ENCODE peak calls at places on chromosomes 2 and 18, in seven cellular contexts. One of them, this sample, is unnamed.

GRCh38 chr2:39483530-39483929 is 46.4 kb upstream of the MAP4K3 start:
- DNase-seq in SK-N-SH: no peak
- DNase-seq in HepG2: no peak
- DNase-seq in A549: no peak
- DNase-seq in IMR-90: peak; percentile 15
- DNase-seq in K562: no peak
- DNase-seq in H1: no peak
- DNase-seq in this sample: no peak

GRCh38 chr2:120520929-120521912 is 175.3 kb downstream of the INHBB start:
- DNase-seq in HepG2: peak; percentile 60
- DNase-seq in K562: peak; percentile 67
- DNase-seq in IMR-90: peak; percentile 26
- DNase-seq in SK-N-SH: peak; percentile 65
- DNase-seq in H1: peak; percentile 89
- DNase-seq in A549: peak; percentile 64
- DNase-seq in this sample: no peak

GRCh38 chr2:218465987-218466633 is 47.2 kb downstream of the VIL1 start:
- DNase-seq in K562: no peak
- DNase-seq in SK-N-SH: peak; percentile 32
- DNase-seq in H1: no peak
- DNase-seq in A549: peak; percentile 23
- DNase-seq in IMR-90: peak; percentile 36
- DNase-seq in HepG2: peak; percentile 34
- DNase-seq in this sample: no peak

GRCh38 chr2:160042054-160042453 is 20.4 kb downstream of the PLA2R1 start:
- DNase-seq in H1: no peak
- DNase-seq in K562: no peak
- DNase-seq in IMR-90: no peak
- DNase-seq in A549: no peak
- DNase-seq in HepG2: no peak
- DNase-seq in SK-N-SH: no peak
- DNase-seq in this sample: no peak

GRCh38 chr2:41720702-41721344 is 327.0 kb upstream of the PKDCC start:
- DNase-seq in K562: no peak
- DNase-seq in IMR-90: peak; percentile 35
- DNase-seq in HepG2: no peak
- DNase-seq in A549: no peak
- DNase-seq in H1: no peak
- DNase-seq in SK-N-SH: no peak
- DNase-seq in this sample: no peak

GRCh38 chr2:20015482-20016083 is 3.1 kb upstream of the MATN3 start:
- DNase-seq in SK-N-SH: peak; percentile 80
- DNase-seq in A549: peak; percentile 70
- DNase-seq in K562: peak; percentile 38
- DNase-seq in HepG2: peak; percentile 75
- DNase-seq in IMR-90: peak; percentile 65
- DNase-seq in H1: no peak
- DNase-seq in this sample: peak; percentile 7

GRCh38 chr2:121197369-121198091 is 87.5 kb downstream of the TFCP2L1 start:
- DNase-seq in H1: no peak
- DNase-seq in HepG2: no peak
- DNase-seq in SK-N-SH: no peak
- DNase-seq in K562: no peak
- DNase-seq in IMR-90: peak; percentile 35
- DNase-seq in A549: peak; percentile 23
- DNase-seq in this sample: no peak

GRCh38 chr18:52339891-52340371 is at the start of gene DCC:
- DNase-seq in HepG2: peak; percentile 2
- DNase-seq in IMR-90: peak; percentile 45
- DNase-seq in H1: peak; percentile 72
- DNase-seq in K562: no peak
- DNase-seq in SK-N-SH: peak; percentile 68
- DNase-seq in A549: peak; percentile 77
- DNase-seq in this sample: no peak

GRCh38 chr2:184449760-184450159 is 148.6 kb upstream of the ZNF804A start:
- DNase-seq in K562: no peak
- DNase-seq in IMR-90: no peak
- DNase-seq in H1: no peak
- DNase-seq in SK-N-SH: no peak
- DNase-seq in A549: no peak
- DNase-seq in HepG2: no peak
- DNase-seq in this sample: no peak

GRCh38 chr2:69489793-69490192 is 52.6 kb upstream of the NFU1 start:
- DNase-seq in SK-N-SH: no peak
- DNase-seq in K562: no peak
- DNase-seq in A549: no peak
- DNase-seq in IMR-90: peak; percentile 31
- DNase-seq in HepG2: no peak
- DNase-seq in H1: no peak
- DNase-seq in this sample: no peak

GRCh38 chr2:37417321-37417720 is 72.9 kb downstream of the QPCT start:
- DNase-seq in H1: no peak
- DNase-seq in HepG2: no peak
- DNase-seq in A549: no peak
- DNase-seq in SK-N-SH: no peak
- DNase-seq in K562: no peak
- DNase-seq in IMR-90: peak; percentile 81
- DNase-seq in this sample: no peak

GRCh38 chr2:126831234-126832005 is 67.3 kb upstream of the TEX51 start:
- DNase-seq in H1: no peak
- DNase-seq in K562: no peak
- DNase-seq in SK-N-SH: no peak
- DNase-seq in A549: no peak
- DNase-seq in HepG2: no peak
- DNase-seq in IMR-90: peak; percentile 4
- DNase-seq in this sample: no peak

GRCh38 chr2:240917684-240918257 is 11.6 kb downstream of the CROCC2 start:
- DNase-seq in IMR-90: no peak
- DNase-seq in A549: no peak
- DNase-seq in K562: no peak
- DNase-seq in HepG2: no peak
- DNase-seq in SK-N-SH: peak; percentile 73
- DNase-seq in H1: peak; percentile 45
- DNase-seq in this sample: no peak

GRCh38 chr2:79982445-79982844 is 322.1 kb downstream of the LRRTM1 start:
- DNase-seq in SK-N-SH: no peak
- DNase-seq in IMR-90: no peak
- DNase-seq in K562: peak; percentile 36
- DNase-seq in H1: peak; percentile 73
- DNase-seq in HepG2: peak; percentile 18
- DNase-seq in A549: peak; percentile 12
- DNase-seq in this sample: no peak

GRCh38 chr2:158413581-158413980 is 43.0 kb downstream of the CCDC148 start:
- DNase-seq in SK-N-SH: peak; percentile 9
- DNase-seq in A549: no peak
- DNase-seq in HepG2: no peak
- DNase-seq in H1: no peak
- DNase-seq in K562: no peak
- DNase-seq in IMR-90: peak; percentile 14
- DNase-seq in this sample: no peak

GRCh38 chr2:200380833-200381542 is 74.5 kb downstream of the SPATS2L start:
- DNase-seq in H1: no peak
- DNase-seq in HepG2: no peak
- DNase-seq in IMR-90: peak; percentile 81
- DNase-seq in SK-N-SH: no peak
- DNase-seq in K562: peak; percentile 14
- DNase-seq in A549: no peak
- DNase-seq in this sample: no peak

GRCh38 chr2:200748779-200749178 is 62.9 kb upstream of the BZW1 start:
- DNase-seq in HepG2: peak; percentile 41
- DNase-seq in K562: no peak
- DNase-seq in IMR-90: no peak
- DNase-seq in H1: no peak
- DNase-seq in A549: no peak
- DNase-seq in SK-N-SH: no peak
- DNase-seq in this sample: no peak

GRCh38 chr2:3459185-3460015 is 59.9 kb downstream of the ADI1 start:
- DNase-seq in SK-N-SH: peak; percentile 72
- DNase-seq in K562: no peak
- DNase-seq in H1: no peak
- DNase-seq in A549: no peak
- DNase-seq in IMR-90: no peak
- DNase-seq in HepG2: no peak
- DNase-seq in this sample: no peak

GRCh38 chr2:240435955-240436625 is 627 bp downstream of the GPC1 start:
- DNase-seq in SK-N-SH: peak; percentile 78
- DNase-seq in K562: peak; percentile 27
- DNase-seq in A549: no peak
- DNase-seq in HepG2: no peak
- DNase-seq in IMR-90: peak; percentile 7
- DNase-seq in H1: no peak
- DNase-seq in this sample: no peak

GRCh38 chr2:86028763-86029381 is 76.8 kb downstream of the POLR1A start:
- DNase-seq in K562: no peak
- DNase-seq in SK-N-SH: no peak
- DNase-seq in IMR-90: no peak
- DNase-seq in H1: no peak
- DNase-seq in A549: no peak
- DNase-seq in HepG2: no peak
- DNase-seq in this sample: no peak

DNA sequence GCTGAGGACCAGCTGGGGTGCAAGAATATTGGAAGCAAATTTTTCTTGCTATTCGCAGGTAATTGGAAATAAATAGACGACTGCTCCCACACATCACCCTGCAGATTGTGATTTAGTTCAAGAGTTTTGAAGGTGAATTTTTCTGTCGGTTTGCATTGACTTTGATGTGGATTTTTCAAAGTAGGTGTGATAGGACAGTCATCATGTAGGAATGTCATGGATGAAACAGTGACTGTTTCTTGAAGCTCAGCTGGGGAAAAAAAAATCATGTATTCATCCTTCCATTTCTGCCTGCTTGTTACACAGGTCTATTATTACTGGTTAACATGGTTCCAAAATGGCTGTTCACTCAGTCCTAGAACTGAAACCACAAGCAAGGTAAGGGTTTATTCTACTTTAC is 1607.4 kb upstream of the CELF4 start:
- DNase-seq in H1: no peak
- DNase-seq in HepG2: peak; percentile 45
- DNase-seq in IMR-90: no peak
- DNase-seq in K562: no peak
- DNase-seq in A549: no peak
- DNase-seq in SK-N-SH: no peak
- DNase-seq in this sample: no peak
- TF ChIP-seq RFX5 in H1: no peak
- TF ChIP-seq RFX5 in HepG2: no peak
- TF ChIP-seq RFX5 in IMR-90: no peak
- TF ChIP-seq RFX5 in K562: no peak
- TF ChIP-seq RFX5 in A549: no peak
- TF ChIP-seq RFX5 in SK-N-SH: no peak
- TF ChIP-seq RFX5 in this sample: no peak

DNA sequence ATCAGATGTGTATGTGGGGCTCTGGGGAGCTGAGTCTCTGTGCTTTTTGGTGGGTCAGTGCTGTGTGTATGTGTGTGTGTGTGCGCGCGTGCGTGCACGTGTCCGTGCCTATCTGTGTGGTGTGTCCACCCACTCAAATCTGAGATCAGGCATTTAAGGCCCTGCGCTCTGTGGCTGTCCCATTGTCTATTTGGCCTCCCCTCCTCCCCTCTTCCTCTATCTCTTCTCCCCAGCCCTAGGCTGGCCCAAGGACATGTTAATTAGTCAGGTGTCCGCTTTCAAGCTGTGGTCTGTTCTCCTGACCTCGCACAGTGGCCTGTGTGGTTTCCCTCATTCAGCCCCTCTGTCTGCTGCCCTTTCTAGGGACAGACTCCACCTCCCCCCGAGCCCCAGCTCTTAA is 136.4 kb downstream of the DYSF start:
- DNase-seq in SK-N-SH: no peak
- DNase-seq in K562: peak; percentile 57
- DNase-seq in A549: no peak
- DNase-seq in HepG2: no peak
- DNase-seq in H1: no peak
- DNase-seq in IMR-90: no peak
- DNase-seq in this sample: no peak
- TF ChIP-seq RFX5 in SK-N-SH: no peak
- TF ChIP-seq RFX5 in K562: no peak
- TF ChIP-seq RFX5 in A549: no peak
- TF ChIP-seq RFX5 in HepG2: no peak
- TF ChIP-seq RFX5 in H1: no peak
- TF ChIP-seq RFX5 in IMR-90: no peak
- TF ChIP-seq RFX5 in this sample: no peak

DNA sequence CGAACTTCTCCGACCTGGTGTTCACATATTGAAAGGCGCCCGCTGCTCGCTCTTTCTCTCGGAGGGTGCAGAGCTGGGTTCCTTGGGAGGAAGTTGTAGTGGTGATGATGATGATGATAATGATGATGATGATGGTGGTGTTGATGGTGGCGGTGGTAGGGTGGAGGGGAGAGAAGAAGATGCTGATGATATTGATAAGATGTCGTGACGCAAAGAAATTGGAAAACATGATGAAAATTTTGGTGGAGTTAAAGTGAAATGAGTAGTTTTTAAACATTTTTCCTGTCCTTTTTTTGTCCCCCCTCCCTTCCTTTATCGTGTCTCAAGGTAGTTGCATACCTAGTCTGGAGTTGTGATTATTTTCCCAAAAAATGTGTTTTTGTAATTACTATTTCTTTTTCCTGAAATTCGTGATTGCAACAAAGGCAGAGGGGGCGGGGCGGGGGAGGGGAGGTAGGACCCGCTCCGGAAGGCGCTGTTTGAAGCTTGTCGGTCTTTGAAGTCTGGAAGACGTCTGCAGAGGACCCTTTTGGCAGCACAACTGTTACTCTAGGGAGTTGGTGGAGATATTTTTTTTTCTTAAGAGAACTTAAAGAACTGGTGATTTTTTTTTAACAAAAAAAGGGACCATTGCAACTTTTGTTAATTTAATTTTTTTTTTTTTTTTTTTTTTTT is 2.0 kb downstream of the SOX11 start:
- DNase-seq in K562: no peak
- DNase-seq in IMR-90: peak; percentile 25
- DNase-seq in A549: no peak
- DNase-seq in H1: no peak
- DNase-seq in HepG2: no peak
- DNase-seq in SK-N-SH: peak; percentile 65
- DNase-seq in this sample: no peak
- TF ChIP-seq RFX5 in K562: no peak
- TF ChIP-seq RFX5 in IMR-90: no peak
- TF ChIP-seq RFX5 in A549: no peak
- TF ChIP-seq RFX5 in H1: no peak
- TF ChIP-seq RFX5 in HepG2: no peak
- TF ChIP-seq RFX5 in SK-N-SH: no peak
- TF ChIP-seq RFX5 in this sample: no peak

DNA sequence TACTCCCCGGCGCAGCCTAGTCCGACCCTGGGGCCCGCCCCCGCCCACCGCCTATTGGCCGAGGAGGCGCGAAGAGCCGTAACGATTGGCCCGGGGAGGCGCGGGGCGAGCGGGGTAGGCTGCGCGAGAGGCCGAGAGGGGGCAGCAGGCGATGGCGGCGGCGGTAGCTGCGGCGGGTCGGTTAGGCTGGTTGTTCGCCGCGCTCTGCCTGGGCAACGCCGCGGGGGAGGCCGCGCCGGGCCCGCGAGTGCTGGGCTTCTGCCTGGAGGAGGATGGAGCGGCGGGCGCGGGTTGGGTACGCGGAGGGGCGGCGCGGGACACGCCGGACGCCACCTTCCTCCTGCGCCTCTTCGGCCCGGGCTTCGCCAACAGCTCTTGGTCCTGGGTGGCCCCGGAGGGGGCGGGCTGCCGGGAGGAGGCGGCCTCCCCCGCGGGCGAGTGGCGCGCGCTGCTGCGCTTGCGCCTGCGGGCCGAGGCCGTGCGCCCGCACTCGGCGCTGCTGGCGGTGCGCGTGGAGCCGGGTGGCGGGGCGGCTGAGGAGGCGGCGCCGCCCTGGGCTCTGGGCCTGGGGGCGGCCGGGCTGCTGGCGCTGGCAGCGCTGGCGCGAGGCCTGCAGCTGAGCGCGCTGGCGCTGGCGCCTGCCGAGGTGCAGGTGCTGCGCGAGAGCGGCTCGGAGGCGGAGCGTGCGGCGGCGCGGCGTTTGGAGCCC is at the start of gene CNNM3:
- DNase-seq in SK-N-SH: peak; percentile 99
- DNase-seq in HepG2: peak; percentile 91
- DNase-seq in H1: peak; percentile 98
- DNase-seq in K562: peak; percentile 98
- DNase-seq in IMR-90: peak; percentile 88
- DNase-seq in A549: peak; percentile 93
- DNase-seq in this sample: no peak
- TF ChIP-seq RFX5 in SK-N-SH: no peak
- TF ChIP-seq RFX5 in HepG2: peak; percentile 29
- TF ChIP-seq RFX5 in H1: no peak
- TF ChIP-seq RFX5 in K562: no peak
- TF ChIP-seq RFX5 in IMR-90: no peak
- TF ChIP-seq RFX5 in A549: no peak
- TF ChIP-seq RFX5 in this sample: no peak